ENCODE peak calls at places on chromosomes 6 and 20, in four cellular contexts. Q is A549, O is left lung, B is keratinocyte. A is an unnamed sample.

GRCh38 chr6:155916870-155917624 is 461.4 kb upstream of the NOX3 start:
- DNase-seq in Q (no peak), O (no peak), B (no peak), A (no peak)

GRCh38 chr6:101085327-101085726 is 204.2 kb upstream of the ASCC3 start:
- DNase-seq in B (no peak), Q (no peak), O (no peak), A (no peak)

GRCh38 chr6:74606488-74607135 is 599.2 kb downstream of the COL12A1 start:
- DNase-seq in O (no peak), B (no peak), Q (peak; percentile 17), A (no peak)

GRCh38 chr6:141552463-141552862 is 580.3 kb upstream of the GJE1 start:
- DNase-seq in Q (peak; percentile 38), B (peak; percentile 79), O (no peak), A (no peak)

GRCh38 chr6:130565696-130566095 is 199.9 kb downstream of the TMEM200A start:
- DNase-seq in Q (no peak), O (no peak), B (no peak), A (no peak)

GRCh38 chr20:37266940-37267683 is 5.5 kb upstream of the GHRH start:
- DNase-seq in Q (no peak), B (no peak), O (no peak), A (no peak)

GRCh38 chr6:107894821-107895396 is 63.1 kb downstream of the SEC63 start:
- DNase-seq in O (no peak), B (no peak), Q (no peak), A (no peak)

GRCh38 chr20:44886828-44887227 is 1.3 kb downstream of the YWHAB start:
- DNase-seq in O (no peak), Q (no peak), B (no peak), A (no peak)

GRCh38 chr20:10271470-10272219 is 53.0 kb downstream of the SNAP25 start:
- DNase-seq in Q (no peak), B (no peak), O (no peak), A (no peak)

GRCh38 chr20:53794529-53795115 is 201.0 kb upstream of the ZNF217 start:
- DNase-seq in B (no peak), O (no peak), Q (no peak), A (no peak)

GRCh38 chr6:169452869-169453186 is 199.2 kb upstream of the THBS2 start:
- DNase-seq in O (no peak), B (no peak), Q (no peak), A (no peak)

GRCh38 chr20:57693002-57693582 is 16.7 kb downstream of the PMEPA1 start:
- DNase-seq in B (peak; percentile 95), Q (no peak), O (peak; percentile 53), A (no peak)

GRCh38 chr20:49999329-49999728 is 16.5 kb downstream of the SNAI1 start:
- DNase-seq in B (no peak), O (no peak), Q (no peak), A (no peak)

GRCh38 chr6:14747881-14748520 is 497.9 kb upstream of the JARID2 start:
- DNase-seq in O (no peak), B (no peak), Q (no peak), A (no peak)

GRCh38 chr6:168440520-168441433 is at the start of gene SMOC2:
- DNase-seq in O (no peak), B (no peak), Q (no peak), A (no peak)

GRCh38 chr6:113654396-113654795 is 202.7 kb upstream of the MARCKS start:
- DNase-seq in B (peak; percentile 88), Q (peak; percentile 54), O (peak; percentile 84), A (peak; percentile 93)

GRCh38 chr20:49452011-49452482 is 30.4 kb downstream of the KCNB1 start:
- DNase-seq in B (no peak), Q (no peak), O (no peak), A (no peak)

GRCh38 chr6:19536838-19537237 is 300.3 kb upstream of the ID4 start:
- DNase-seq in Q (no peak), B (peak; percentile 71), O (no peak), A (no peak)

GRCh38 chr6:79808846-79809245 is 138.5 kb downstream of the ELOVL4 start:
- DNase-seq in B (no peak), O (no peak), Q (no peak), A (no peak)

GRCh38 chr20:16732506-16733152 is 2.8 kb downstream of the SNRPB2 start:
- DNase-seq in B (no peak), Q (no peak), O (no peak), A (no peak)

GRCh38 chr6:53411451-53411850 is 62.7 kb upstream of the ELOVL5 start:
- DNase-seq in O (no peak), Q (no peak), B (no peak), A (no peak)

GRCh38 chr20:54199721-54200176 is 8.1 kb upstream of the PFDN4 start:
- DNase-seq in Q (peak; percentile 62), O (peak; percentile 66), B (no peak), A (no peak)

GRCh38 chr6:72788188-72788587 is 166.3 kb downstream of the KCNQ5 start:
- DNase-seq in O (no peak), B (peak; percentile 73), Q (peak; percentile 5), A (no peak)

GRCh38 chr6:111484655-111484974 is 1.6 kb upstream of the REV3L start:
- DNase-seq in O (no peak), Q (no peak), B (no peak), A (no peak)

GRCh38 chr20:57748601-57749130 is 38.9 kb upstream of the PMEPA1 start:
- DNase-seq in Q (peak; percentile 96), O (peak; percentile 82), B (peak; percentile 88), A (peak; percentile 89)

GRCh38 chr6:155528982-155529453 is 73.4 kb upstream of the NOX3 start:
- DNase-seq in O (no peak), B (peak; percentile 15), Q (no peak), A (peak; percentile 34)

GRCh38 chr6:53359843-53360834 is 11.4 kb upstream of the ELOVL5 start:
- DNase-seq in B (no peak), Q (peak; percentile 19), O (no peak), A (no peak)

GRCh38 chr20:3240776-3241363 is 1.9 kb upstream of the SLC4A11 start:
- DNase-seq in B (no peak), Q (no peak), O (no peak), A (no peak)

GRCh38 chr6:118372413-118372812 is 175.7 kb upstream of the PLN start:
- DNase-seq in B (no peak), Q (no peak), O (no peak), A (no peak)

GRCh38 chr6:111602481-111603404 is 2.9 kb downstream of the TRAF3IP2 start:
- DNase-seq in O (no peak), Q (no peak), B (no peak), A (peak; percentile 47)

GRCh38 chr6:138931660-138932059 is 56.4 kb downstream of the REPS1 start:
- DNase-seq in O (no peak), B (no peak), Q (no peak), A (no peak)

GRCh38 chr6:6748001-6748400 is 159.5 kb downstream of the LY86 start:
- DNase-seq in O (no peak), Q (no peak), B (no peak), A (no peak)

GRCh38 chr6:6747371-6747770 is 158.9 kb downstream of the LY86 start:
- DNase-seq in B (no peak), O (no peak), Q (no peak), A (no peak)

GRCh38 chr6:6746970-6747338 is 158.4 kb downstream of the LY86 start:
- DNase-seq in O (no peak), Q (no peak), B (no peak), A (no peak)

GRCh38 chr6:6744551-6744950 is 156.0 kb downstream of the LY86 start:
- DNase-seq in O (no peak), B (no peak), Q (no peak), A (no peak)

DNA sequence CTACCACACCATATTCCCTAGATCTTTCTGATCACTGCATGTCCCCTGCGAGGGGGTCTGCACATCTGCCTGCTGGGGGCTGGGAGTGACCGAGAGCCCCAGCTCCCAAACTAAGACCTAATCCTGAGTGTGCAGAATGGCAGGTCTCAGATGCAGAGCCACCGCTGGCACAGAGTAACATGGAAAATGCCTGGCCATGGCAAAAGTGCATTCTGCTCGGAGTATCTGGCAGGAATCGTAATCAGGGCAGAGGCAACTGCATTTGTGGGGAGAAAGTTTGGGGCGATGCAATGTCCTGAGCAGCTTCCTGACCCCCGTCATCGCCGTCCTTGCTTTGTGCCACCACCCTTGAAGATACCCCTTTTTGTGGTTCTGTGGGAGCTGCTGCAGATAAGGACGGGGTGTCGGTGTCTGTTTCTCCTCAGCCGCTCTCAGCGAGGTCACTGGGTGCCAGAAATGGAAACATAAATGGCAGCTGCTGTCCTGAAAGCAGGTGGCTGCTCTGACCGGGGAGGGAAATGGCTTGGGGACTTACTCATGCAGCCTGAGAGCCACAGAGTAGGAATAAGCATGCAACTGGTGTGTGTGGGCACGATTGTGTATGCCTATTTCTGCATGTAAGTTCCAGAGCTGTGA is 157.9 kb downstream of the LY86 start:
- DNase-seq in B (no peak), Q (no peak), O (no peak), A (no peak)
- H3K4me1 ChIP-seq in B (peaks cover 12% of the 10 kb centered on the region), Q (peaks cover 23% of the 10 kb centered on the region), O (peaks cover 11% of the 10 kb centered on the region), A (peaks cover 3% of the 10 kb centered on the region)

GRCh38 chr20:60139663-60140446 is 181.6 kb downstream of the CDH26 start:
- DNase-seq in Q (no peak), B (no peak), O (no peak), A (no peak)
- H3K4me3 ChIP-seq in Q (no peak overlapping the region), B (no peak overlapping the region), O (no peak overlapping the region), A (no peak overlapping the region)

GRCh38 chr6:24858154-24858801 is 59.6 kb upstream of the ARMH2 start:
- DNase-seq in O (no peak), B (no peak), Q (no peak), A (no peak)
- H3K4me1 ChIP-seq in O (peaks cover 5% of the 10 kb centered on the region), B (peaks cover 22% of the 10 kb centered on the region), Q (no peaks in the 10 kb centered on the region), A (peaks cover 10% of the 10 kb centered on the region)

DNA sequence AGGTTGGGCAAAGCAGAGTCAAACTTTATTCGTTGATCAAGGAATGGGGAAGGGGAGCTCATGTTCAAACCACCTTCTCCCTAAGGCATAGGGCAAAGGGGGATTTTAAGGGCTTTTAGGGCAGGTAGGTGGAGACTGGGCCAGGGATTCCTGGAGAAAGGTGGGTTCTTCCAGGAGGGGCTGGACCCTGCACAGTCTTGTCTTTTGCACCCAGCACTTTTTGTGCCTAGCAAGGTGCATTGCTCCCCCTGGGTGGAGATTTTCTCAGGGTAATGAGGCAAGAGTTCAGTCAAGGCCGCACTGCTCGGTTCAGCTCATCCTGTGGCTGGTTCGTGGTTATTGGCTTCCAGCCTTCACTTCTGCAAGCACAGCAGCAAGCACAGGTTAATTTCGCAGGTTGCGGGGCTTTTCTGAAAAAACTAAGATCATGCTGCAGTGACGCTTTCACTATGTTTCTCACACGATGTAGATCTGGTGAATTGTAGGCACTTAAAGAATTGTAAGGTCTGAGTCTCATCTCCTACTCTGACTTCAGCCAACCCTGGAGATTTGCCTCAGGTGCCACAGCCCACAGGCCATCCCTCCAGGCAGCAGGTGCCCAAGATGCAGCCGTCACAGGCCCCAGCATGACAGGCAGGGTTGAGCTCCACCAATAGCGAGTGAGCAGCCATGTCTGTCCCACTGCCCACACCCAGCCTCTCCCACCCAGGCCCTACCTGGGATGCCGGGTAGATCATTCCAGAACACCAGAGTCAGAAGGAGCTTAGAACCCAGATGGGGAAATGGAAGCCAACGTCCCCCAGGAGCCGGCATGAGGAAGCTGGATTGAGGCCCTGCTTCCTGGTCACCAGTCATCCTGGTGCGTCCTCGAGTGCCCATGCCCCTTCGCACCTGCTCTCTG is 37.1 kb downstream of the SUN5 start:
- DNase-seq in Q (no peak), B (no peak), O (no peak), A (no peak)
- H3K4me3 ChIP-seq in Q (no peak overlapping the region), B (no peak overlapping the region), O (no peak overlapping the region), A (no peak overlapping the region)

GRCh38 chr20:56631318-56631989 is 2.3 kb downstream of the TFAP2C start:
- DNase-seq in O (no peak), B (no peak), Q (no peak), A (no peak)
- H3K4me1 ChIP-seq in O (no peaks in the 10 kb centered on the region), B (peaks cover 51% of the 10 kb centered on the region), Q (peaks cover 47% of the 10 kb centered on the region), A (peaks cover 17% of the 10 kb centered on the region)